ENCODE peak calls at places on chromosomes 11 and 22, in ten cellular contexts. One of them, this sample, is unnamed.

GRCh38 chr11:7635137-7635536 is 38.2 kb downstream of the CYB5R2 start:
- DNase-seq in cardiac fibroblast: no peak
- DNase-seq in fibroblast of lung: no peak
- DNase-seq in stomach: peak
- DNase-seq in uterus: no peak
- DNase-seq in heart left ventricle: peak
- DNase-seq in astrocyte of the cerebellum: no peak
- DNase-seq in astrocyte: no peak
- DNase-seq in HCT116: no peak
- DNase-seq in progenitor cell of endocrine pancreas: no peak
- DNase-seq in this sample: no peak

GRCh38 chr11:10709299-10710086 is 15.9 kb upstream of the IRAG1 start:
- DNase-seq in fibroblast of lung: no peak
- DNase-seq in progenitor cell of endocrine pancreas: no peak
- DNase-seq in astrocyte: no peak
- DNase-seq in heart left ventricle: no peak
- DNase-seq in HCT116: no peak
- DNase-seq in stomach: no peak
- DNase-seq in cardiac fibroblast: no peak
- DNase-seq in astrocyte of the cerebellum: no peak
- DNase-seq in uterus: no peak
- DNase-seq in this sample: no peak

GRCh38 chr11:1869427-1870325 is 16.8 kb downstream of the LSP1 start:
- DNase-seq in astrocyte: no peak
- DNase-seq in stomach: no peak
- DNase-seq in cardiac fibroblast: no peak
- DNase-seq in heart left ventricle: peak
- DNase-seq in HCT116: no peak
- DNase-seq in astrocyte of the cerebellum: no peak
- DNase-seq in uterus: peak
- DNase-seq in fibroblast of lung: no peak
- DNase-seq in progenitor cell of endocrine pancreas: no peak
- DNase-seq in this sample: no peak

GRCh38 chr11:56152333-56152732 is 7.8 kb downstream of the OR8K5 start:
- DNase-seq in cardiac fibroblast: no peak
- DNase-seq in fibroblast of lung: no peak
- DNase-seq in stomach: no peak
- DNase-seq in heart left ventricle: no peak
- DNase-seq in HCT116: no peak
- DNase-seq in uterus: no peak
- DNase-seq in astrocyte: no peak
- DNase-seq in progenitor cell of endocrine pancreas: no peak
- DNase-seq in astrocyte of the cerebellum: no peak
- DNase-seq in this sample: no peak

GRCh38 chr11:9759519-9760179 is 95.8 kb downstream of the SWAP70 start:
- DNase-seq in cardiac fibroblast: peak
- DNase-seq in uterus: peak
- DNase-seq in astrocyte: peak
- DNase-seq in HCT116: peak
- DNase-seq in stomach: peak
- DNase-seq in fibroblast of lung: peak
- DNase-seq in progenitor cell of endocrine pancreas: no peak
- DNase-seq in heart left ventricle: peak
- DNase-seq in astrocyte of the cerebellum: peak
- DNase-seq in this sample: peak

GRCh38 chr11:15750535-15751297 is 605.6 kb downstream of the SOX6 start:
- DNase-seq in uterus: no peak
- DNase-seq in cardiac fibroblast: no peak
- DNase-seq in stomach: no peak
- DNase-seq in HCT116: no peak
- DNase-seq in progenitor cell of endocrine pancreas: no peak
- DNase-seq in astrocyte of the cerebellum: no peak
- DNase-seq in astrocyte: no peak
- DNase-seq in heart left ventricle: no peak
- DNase-seq in fibroblast of lung: no peak
- DNase-seq in this sample: no peak

GRCh38 chr22:19704355-19705015 is 9.8 kb upstream of the SEPTIN5 start:
- DNase-seq in heart left ventricle: no peak
- DNase-seq in astrocyte: no peak
- DNase-seq in astrocyte of the cerebellum: no peak
- DNase-seq in uterus: no peak
- DNase-seq in stomach: no peak
- DNase-seq in cardiac fibroblast: no peak
- DNase-seq in progenitor cell of endocrine pancreas: no peak
- DNase-seq in HCT116: no peak
- DNase-seq in fibroblast of lung: no peak
- DNase-seq in this sample: no peak

GRCh38 chr22:26817926-26818325 is 160.5 kb downstream of the MIAT start:
- DNase-seq in heart left ventricle: no peak
- DNase-seq in HCT116: no peak
- DNase-seq in cardiac fibroblast: no peak
- DNase-seq in fibroblast of lung: no peak
- DNase-seq in astrocyte: no peak
- DNase-seq in progenitor cell of endocrine pancreas: no peak
- DNase-seq in stomach: no peak
- DNase-seq in uterus: no peak
- DNase-seq in astrocyte of the cerebellum: no peak
- DNase-seq in this sample: no peak

GRCh38 chr22:45163417-45164216 is at the start of gene NUP50:
- DNase-seq in heart left ventricle: peak
- DNase-seq in HCT116: peak
- DNase-seq in uterus: peak
- DNase-seq in cardiac fibroblast: peak
- DNase-seq in astrocyte of the cerebellum: peak
- DNase-seq in progenitor cell of endocrine pancreas: peak
- DNase-seq in fibroblast of lung: peak
- DNase-seq in stomach: peak
- DNase-seq in astrocyte: peak
- DNase-seq in this sample: peak

GRCh38 chr22:45163074-45163416 is 680 bp upstream of the NUP50 start:
- DNase-seq in stomach: no peak
- DNase-seq in HCT116: no peak
- DNase-seq in progenitor cell of endocrine pancreas: no peak
- DNase-seq in uterus: no peak
- DNase-seq in heart left ventricle: no peak
- DNase-seq in astrocyte of the cerebellum: no peak
- DNase-seq in cardiac fibroblast: peak
- DNase-seq in fibroblast of lung: peak
- DNase-seq in astrocyte: peak
- DNase-seq in this sample: no peak

GRCh38 chr22:45157907-45158306 is 5.8 kb upstream of the NUP50 start:
- DNase-seq in stomach: no peak
- DNase-seq in HCT116: no peak
- DNase-seq in astrocyte: no peak
- DNase-seq in heart left ventricle: no peak
- DNase-seq in astrocyte of the cerebellum: no peak
- DNase-seq in progenitor cell of endocrine pancreas: no peak
- DNase-seq in fibroblast of lung: no peak
- DNase-seq in uterus: no peak
- DNase-seq in cardiac fibroblast: no peak
- DNase-seq in this sample: no peak

GRCh38 chr22:45162531-45162930 is 1.2 kb upstream of the NUP50 start:
- DNase-seq in uterus: no peak
- DNase-seq in cardiac fibroblast: no peak
- DNase-seq in heart left ventricle: no peak
- DNase-seq in astrocyte: no peak
- DNase-seq in fibroblast of lung: peak
- DNase-seq in astrocyte of the cerebellum: no peak
- DNase-seq in stomach: peak
- DNase-seq in progenitor cell of endocrine pancreas: no peak
- DNase-seq in HCT116: no peak
- DNase-seq in this sample: no peak

DNA sequence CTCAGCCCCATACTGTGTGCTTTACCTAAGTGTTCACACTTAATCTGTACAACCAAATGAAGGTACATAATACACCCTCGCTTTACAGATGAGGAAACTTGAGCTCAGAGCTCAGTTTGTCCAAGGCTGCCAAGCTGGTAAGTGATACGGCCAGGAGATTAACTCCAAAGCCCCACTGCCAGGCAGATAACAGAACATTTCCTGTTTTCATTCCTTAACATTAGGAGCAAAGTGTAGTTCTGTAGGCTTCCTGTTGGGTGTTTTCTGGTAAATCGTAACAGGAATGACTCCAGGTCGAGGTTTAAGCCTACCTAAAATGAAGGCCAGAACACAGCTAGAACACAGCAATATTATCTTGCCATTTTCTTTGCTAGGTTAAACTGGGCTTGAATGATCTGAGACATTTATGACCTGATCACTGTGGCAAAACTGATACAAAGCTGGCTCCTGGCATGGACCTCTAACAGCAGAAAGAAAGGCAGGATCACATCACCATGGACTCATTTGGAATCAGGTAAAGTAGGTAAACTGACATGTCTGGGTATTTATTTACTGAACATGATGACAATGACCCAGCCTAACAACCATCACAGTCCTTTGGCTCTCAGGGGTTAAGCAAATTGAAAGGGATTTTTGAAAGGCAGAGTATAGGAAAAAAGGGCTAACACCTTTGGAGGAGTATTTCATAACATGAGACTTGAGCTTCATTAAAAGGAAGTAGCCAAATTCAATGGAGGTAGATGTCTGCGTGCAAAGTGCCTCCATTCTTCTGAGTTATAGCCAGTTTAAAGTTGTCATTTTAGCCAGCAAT is 3.9 kb upstream of the NUP50 start:
- DNase-seq in fibroblast of lung: peak
- DNase-seq in HCT116: no peak
- DNase-seq in heart left ventricle: no peak
- DNase-seq in astrocyte of the cerebellum: no peak
- DNase-seq in uterus: no peak
- DNase-seq in progenitor cell of endocrine pancreas: no peak
- DNase-seq in stomach: peak
- DNase-seq in cardiac fibroblast: no peak
- DNase-seq in astrocyte: peak
- DNase-seq in this sample: no peak
- TF ChIP-seq CTCF in fibroblast of lung: no peak
- TF ChIP-seq CTCF in HCT116: no peak
- TF ChIP-seq CTCF in heart left ventricle: no peak
- TF ChIP-seq CTCF in astrocyte of the cerebellum: peak
- TF ChIP-seq CTCF in uterus: no peak
- TF ChIP-seq CTCF in progenitor cell of endocrine pancreas: peak
- TF ChIP-seq CTCF in stomach: peak
- TF ChIP-seq CTCF in cardiac fibroblast: no peak
- TF ChIP-seq CTCF in astrocyte: no peak
- TF ChIP-seq CTCF in this sample: peak

DNA sequence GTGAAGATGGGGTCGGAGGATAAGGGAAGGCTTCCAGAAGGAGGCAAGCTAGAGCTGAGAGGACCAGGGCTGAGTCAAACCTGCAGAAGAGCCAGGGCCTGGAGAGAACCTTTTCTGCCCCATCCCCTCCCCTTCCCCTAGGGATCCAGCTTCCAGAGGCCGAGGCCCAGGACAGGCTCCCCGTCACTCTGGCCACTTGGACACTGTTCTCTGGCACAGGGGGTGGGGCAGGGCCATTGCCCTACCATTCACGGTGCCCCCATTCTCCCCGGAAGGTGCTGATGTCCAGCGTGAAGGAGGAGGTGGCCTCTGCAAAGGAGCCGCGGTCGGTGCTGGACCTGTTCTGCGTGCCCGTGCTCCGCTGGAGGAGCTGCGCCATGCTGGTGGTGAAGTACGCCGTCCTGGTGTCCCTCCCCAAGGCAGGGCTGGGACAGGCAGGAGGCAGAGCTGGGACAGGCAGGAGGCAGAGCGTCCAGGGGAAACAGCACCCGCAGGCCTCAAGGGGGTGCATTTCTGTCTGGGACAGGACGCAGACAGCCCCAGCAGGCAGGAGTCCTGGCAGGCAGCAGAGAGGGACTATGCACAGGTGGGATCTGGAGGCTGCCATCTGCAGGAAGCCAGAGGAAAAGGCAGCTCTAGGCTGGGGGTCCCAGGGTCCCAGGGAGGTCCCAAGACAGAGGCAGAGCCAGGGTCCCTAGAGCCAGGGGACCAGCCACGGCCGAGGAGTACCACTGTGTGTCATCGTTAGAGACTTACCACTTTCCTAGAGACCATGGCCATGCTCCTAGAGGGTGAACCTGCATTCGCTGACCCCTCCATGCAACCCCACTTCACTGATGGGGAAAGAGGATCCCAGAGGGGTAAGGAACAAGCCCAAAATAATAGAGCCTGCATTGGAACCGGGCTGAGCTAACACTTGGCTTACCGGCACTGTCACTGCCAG is 25.8 kb upstream of the SLC22A12 start:
- DNase-seq in cardiac fibroblast: no peak
- DNase-seq in fibroblast of lung: no peak
- DNase-seq in astrocyte: no peak
- DNase-seq in astrocyte of the cerebellum: no peak
- DNase-seq in uterus: no peak
- DNase-seq in stomach: no peak
- DNase-seq in progenitor cell of endocrine pancreas: no peak
- DNase-seq in HCT116: no peak
- DNase-seq in heart left ventricle: no peak
- DNase-seq in this sample: no peak
- TF ChIP-seq CTCF in cardiac fibroblast: no peak
- TF ChIP-seq CTCF in fibroblast of lung: no peak
- TF ChIP-seq CTCF in astrocyte: no peak
- TF ChIP-seq CTCF in astrocyte of the cerebellum: no peak
- TF ChIP-seq CTCF in uterus: no peak
- TF ChIP-seq CTCF in stomach: no peak
- TF ChIP-seq CTCF in progenitor cell of endocrine pancreas: peak
- TF ChIP-seq CTCF in HCT116: peak
- TF ChIP-seq CTCF in heart left ventricle: no peak
- TF ChIP-seq CTCF in this sample: no peak

GRCh38 chr11:48384670-48385069 is 18.4 kb upstream of the OR4C5 start:
- DNase-seq in HCT116: no peak
- DNase-seq in uterus: no peak
- DNase-seq in stomach: no peak
- DNase-seq in heart left ventricle: no peak
- DNase-seq in progenitor cell of endocrine pancreas: no peak
- DNase-seq in cardiac fibroblast: no peak
- DNase-seq in fibroblast of lung: no peak
- DNase-seq in astrocyte of the cerebellum: no peak
- DNase-seq in astrocyte: no peak
- DNase-seq in this sample: no peak
- TF ChIP-seq CTCF in HCT116: peak
- TF ChIP-seq CTCF in uterus: no peak
- TF ChIP-seq CTCF in stomach: no peak
- TF ChIP-seq CTCF in heart left ventricle: no peak
- TF ChIP-seq CTCF in progenitor cell of endocrine pancreas: no peak
- TF ChIP-seq CTCF in cardiac fibroblast: no peak
- TF ChIP-seq CTCF in fibroblast of lung: no peak
- TF ChIP-seq CTCF in astrocyte of the cerebellum: no peak
- TF ChIP-seq CTCF in astrocyte: no peak
- TF ChIP-seq CTCF in this sample: peak

GRCh38 chr11:78425436-78425835 is 7.8 kb upstream of the GAB2 start:
- DNase-seq in astrocyte of the cerebellum: no peak
- DNase-seq in progenitor cell of endocrine pancreas: no peak
- DNase-seq in fibroblast of lung: no peak
- DNase-seq in cardiac fibroblast: no peak
- DNase-seq in HCT116: no peak
- DNase-seq in uterus: no peak
- DNase-seq in stomach: no peak
- DNase-seq in heart left ventricle: no peak
- DNase-seq in astrocyte: no peak
- DNase-seq in this sample: no peak

GRCh38 chr11:78427615-78428272 is 10.1 kb upstream of the GAB2 start:
- DNase-seq in cardiac fibroblast: no peak
- DNase-seq in progenitor cell of endocrine pancreas: no peak
- DNase-seq in uterus: no peak
- DNase-seq in fibroblast of lung: no peak
- DNase-seq in astrocyte: no peak
- DNase-seq in heart left ventricle: no peak
- DNase-seq in astrocyte of the cerebellum: no peak
- DNase-seq in HCT116: no peak
- DNase-seq in stomach: no peak
- DNase-seq in this sample: no peak

GRCh38 chr11:78423241-78423640 is 5.6 kb upstream of the GAB2 start:
- DNase-seq in uterus: no peak
- DNase-seq in stomach: no peak
- DNase-seq in astrocyte of the cerebellum: no peak
- DNase-seq in progenitor cell of endocrine pancreas: no peak
- DNase-seq in astrocyte: no peak
- DNase-seq in HCT116: no peak
- DNase-seq in cardiac fibroblast: no peak
- DNase-seq in fibroblast of lung: no peak
- DNase-seq in heart left ventricle: no peak
- DNase-seq in this sample: no peak

GRCh38 chr11:78426845-78427244 is 9.2 kb upstream of the GAB2 start:
- DNase-seq in stomach: no peak
- DNase-seq in astrocyte: no peak
- DNase-seq in uterus: no peak
- DNase-seq in HCT116: no peak
- DNase-seq in cardiac fibroblast: no peak
- DNase-seq in heart left ventricle: no peak
- DNase-seq in astrocyte of the cerebellum: no peak
- DNase-seq in fibroblast of lung: no peak
- DNase-seq in progenitor cell of endocrine pancreas: no peak
- DNase-seq in this sample: no peak

DNA sequence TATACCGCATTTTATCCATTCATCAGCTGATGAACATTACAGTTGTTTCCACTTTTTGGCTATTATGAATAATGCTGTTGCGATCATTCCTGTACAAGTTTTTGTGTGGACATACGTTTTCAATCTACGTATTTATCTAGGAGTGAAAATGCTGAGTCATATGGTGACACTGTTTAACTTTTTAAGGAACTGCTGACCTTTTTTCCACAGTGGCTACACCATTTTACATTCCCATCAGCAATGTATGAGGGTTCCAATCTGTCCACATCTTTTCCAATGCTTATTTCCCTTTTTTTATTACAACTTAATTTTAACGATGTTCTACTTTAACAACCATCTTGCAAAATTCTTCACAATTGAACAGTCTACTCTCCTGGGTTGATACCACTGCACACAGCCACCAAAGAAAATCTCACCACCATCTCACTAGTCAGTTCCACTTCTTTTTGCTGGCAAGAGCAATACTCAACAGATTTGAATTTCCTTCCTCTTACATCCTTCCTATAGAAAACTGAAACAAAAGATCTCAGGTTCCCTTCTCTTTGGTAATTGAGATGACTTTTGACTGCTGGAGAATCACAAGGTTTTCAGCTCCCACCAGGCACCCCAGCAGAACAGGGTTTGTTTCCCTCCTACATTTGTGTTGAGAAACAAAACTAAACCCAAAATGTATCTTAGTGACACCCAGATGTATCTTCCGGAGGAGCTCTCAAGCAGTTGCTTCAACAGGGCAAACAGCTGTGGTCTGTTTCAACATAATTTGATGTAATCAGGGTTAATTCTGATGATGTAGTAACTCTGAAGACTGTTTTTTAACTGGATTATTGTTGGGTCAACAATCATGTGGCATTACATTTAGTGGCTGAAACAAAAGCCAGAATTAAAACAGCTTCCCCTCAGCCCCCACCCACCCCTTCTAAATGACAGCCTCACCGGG is 7.0 kb upstream of the GAB2 start:
- DNase-seq in cardiac fibroblast: peak
- DNase-seq in uterus: no peak
- DNase-seq in heart left ventricle: no peak
- DNase-seq in astrocyte: peak
- DNase-seq in fibroblast of lung: peak
- DNase-seq in stomach: no peak
- DNase-seq in astrocyte of the cerebellum: no peak
- DNase-seq in progenitor cell of endocrine pancreas: no peak
- DNase-seq in HCT116: no peak
- DNase-seq in this sample: no peak
- TF ChIP-seq CTCF in cardiac fibroblast: no peak
- TF ChIP-seq CTCF in uterus: no peak
- TF ChIP-seq CTCF in heart left ventricle: no peak
- TF ChIP-seq CTCF in astrocyte: no peak
- TF ChIP-seq CTCF in fibroblast of lung: no peak
- TF ChIP-seq CTCF in stomach: no peak
- TF ChIP-seq CTCF in astrocyte of the cerebellum: no peak
- TF ChIP-seq CTCF in progenitor cell of endocrine pancreas: no peak
- TF ChIP-seq CTCF in HCT116: no peak
- TF ChIP-seq CTCF in this sample: no peak

This sample was measured in brain microvascular endothelial cell.